ENCODE peak calls at places on chromosomes 13 and 19, in four cellular contexts. W, D, P and L are unnamed samples.

GRCh38 chr19:17448190-17448967 is at the start of gene TMEM221:
- DNase-seq in W (peak), D (peak), P (no peak), L (peak)

GRCh38 chr19:51691122-51692064 is 1.7 kb upstream of the SPACA6 start:
- DNase-seq in W (no peak), D (peak), P (no peak), L (no peak)

GRCh38 chr19:45215391-45216191 is 29.6 kb downstream of the EXOC3L2 start:
- DNase-seq in W (no peak), D (peak), P (peak), L (no peak)

GRCh38 chr13:113550453-113550852 is 34.1 kb upstream of the TFDP1 start:
- DNase-seq in W (no peak), D (no peak), P (no peak), L (no peak)

GRCh38 chr13:42899266-42899665 is 92.8 kb downstream of the EPSTI1 start:
- DNase-seq in W (no peak), D (no peak), P (no peak), L (no peak)

GRCh38 chr13:109743706-109744453 is 42.5 kb downstream of the IRS2 start:
- DNase-seq in W (no peak), D (no peak), P (no peak), L (no peak)

GRCh38 chr19:45768644-45769053 is 403 bp downstream of the SIX5 start:
- DNase-seq in W (no peak), D (peak), P (no peak), L (peak)

GRCh38 chr19:53511933-53512374 is 26.0 kb upstream of the ZNF331 start:
- DNase-seq in W (peak), D (peak), P (peak), L (no peak)

GRCh38 chr19:27774827-27775226 is 1438.1 kb downstream of the UQCRFS1 start:
- DNase-seq in W (no peak), D (peak), P (no peak), L (no peak)

GRCh38 chr19:10334340-10335148 is 1.2 kb upstream of the RAVER1 start:
- DNase-seq in W (peak), D (peak), P (peak), L (no peak)

GRCh38 chr19:53900191-53900860 is 8.8 kb upstream of the CACNG7 start:
- DNase-seq in W (no peak), D (no peak), P (no peak), L (no peak)

GRCh38 chr13:24355103-24355502 is 45.7 kb downstream of the C1QTNF9 start:
- DNase-seq in W (no peak), D (no peak), P (no peak), L (no peak)

GRCh38 chr13:73399347-73400216 is 340.8 kb downstream of the KLF5 start:
- DNase-seq in W (no peak), D (peak), P (no peak), L (no peak)

GRCh38 chr19:4069331-4069959 is 2.7 kb upstream of the ZBTB7A start:
- DNase-seq in W (no peak), D (peak), P (peak), L (no peak)

GRCh38 chr13:110636701-110637201 is 21.4 kb downstream of the NAXD start:
- DNase-seq in W (no peak), D (no peak), P (no peak), L (no peak)

GRCh38 chr13:109737046-109737573 is 49.3 kb downstream of the IRS2 start:
- DNase-seq in W (no peak), D (no peak), P (no peak), L (no peak)

GRCh38 chr19:55443045-55443823 is at the start of gene SHISA7:
- DNase-seq in W (no peak), D (peak), P (no peak), L (no peak)

GRCh38 chr13:31945202-31945978 is 86.2 kb upstream of the FRY start:
- DNase-seq in W (peak), D (peak), P (peak), L (no peak)

GRCh38 chr13:22175815-22176214 is 504.9 kb downstream of the FGF9 start:
- DNase-seq in W (no peak), D (peak), P (no peak), L (no peak)

GRCh38 chr13:91406619-91407018 is 8.2 kb downstream of the GPC5 start:
- DNase-seq in W (no peak), D (peak), P (no peak), L (no peak)

GRCh38 chr13:105442941-105443340 is 1092.5 kb downstream of the EFNB2 start:
- DNase-seq in W (peak), D (no peak), P (no peak), L (no peak)

GRCh38 chr19:3292958-3293529 is 68.6 kb downstream of the CELF5 start:
- DNase-seq in W (no peak), D (no peak), P (no peak), L (no peak)

GRCh38 chr13:113536461-113537110 is 46.1 kb upstream of the DCUN1D2 start:
- DNase-seq in W (no peak), D (no peak), P (no peak), L (no peak)

GRCh38 chr19:29290853-29291252 is 77.9 kb upstream of the UQCRFS1 start:
- DNase-seq in W (no peak), D (peak), P (no peak), L (no peak)

GRCh38 chr13:49248433-49249002 is 793 bp downstream of the CDADC1 start:
- DNase-seq in W (no peak), D (no peak), P (peak), L (peak)

GRCh38 chr19:4014541-4015491 is 7.3 kb downstream of the PIAS4 start:
- DNase-seq in W (no peak), D (peak), P (peak), L (peak)

GRCh38 chr13:60572003-60572792 is 175.2 kb downstream of the TDRD3 start:
- DNase-seq in W (no peak), D (peak), P (no peak), L (no peak)

GRCh38 chr19:48393559-48394330 is at the start of gene GRIN2D:
- DNase-seq in W (no peak), D (peak), P (no peak), L (no peak)

GRCh38 chr13:98050041-98050466 is 92.8 kb upstream of the FARP1 start:
- DNase-seq in W (no peak), D (no peak), P (no peak), L (no peak)

GRCh38 chr13:109119886-109120285 is 490.5 kb downstream of the MYO16 start:
- DNase-seq in W (no peak), D (no peak), P (no peak), L (no peak)

GRCh38 chr19:43562698-43563241 is 12.6 kb downstream of the XRCC1 start:
- DNase-seq in W (peak), D (no peak), P (peak), L (peak)

GRCh38 chr13:30865131-30866009 is 40.7 kb upstream of the MEDAG start:
- DNase-seq in W (peak), D (peak), P (peak), L (peak)

GRCh38 chr19:54473071-54473941 is at the start of gene CDC42EP5:
- DNase-seq in W (peak), D (peak), P (peak), L (no peak)

GRCh38 chr19:38852231-38853044 is 2.7 kb upstream of the HNRNPL start:
- DNase-seq in W (peak), D (peak), P (peak), L (peak)

GRCh38 chr19:41195675-41196497 is 2.9 kb downstream of the CYP2S1 start:
- DNase-seq in W (no peak), D (no peak), P (no peak), L (no peak)

GRCh38 chr19:3544742-3545668 is 6.0 kb downstream of the TEKTIP1 start:
- DNase-seq in W (peak), D (peak), P (peak), L (peak)

GRCh38 chr19:13557756-13558398 is 51.6 kb upstream of the CACNA1A start:
- DNase-seq in W (no peak), D (peak), P (no peak), L (no peak)

DNA sequence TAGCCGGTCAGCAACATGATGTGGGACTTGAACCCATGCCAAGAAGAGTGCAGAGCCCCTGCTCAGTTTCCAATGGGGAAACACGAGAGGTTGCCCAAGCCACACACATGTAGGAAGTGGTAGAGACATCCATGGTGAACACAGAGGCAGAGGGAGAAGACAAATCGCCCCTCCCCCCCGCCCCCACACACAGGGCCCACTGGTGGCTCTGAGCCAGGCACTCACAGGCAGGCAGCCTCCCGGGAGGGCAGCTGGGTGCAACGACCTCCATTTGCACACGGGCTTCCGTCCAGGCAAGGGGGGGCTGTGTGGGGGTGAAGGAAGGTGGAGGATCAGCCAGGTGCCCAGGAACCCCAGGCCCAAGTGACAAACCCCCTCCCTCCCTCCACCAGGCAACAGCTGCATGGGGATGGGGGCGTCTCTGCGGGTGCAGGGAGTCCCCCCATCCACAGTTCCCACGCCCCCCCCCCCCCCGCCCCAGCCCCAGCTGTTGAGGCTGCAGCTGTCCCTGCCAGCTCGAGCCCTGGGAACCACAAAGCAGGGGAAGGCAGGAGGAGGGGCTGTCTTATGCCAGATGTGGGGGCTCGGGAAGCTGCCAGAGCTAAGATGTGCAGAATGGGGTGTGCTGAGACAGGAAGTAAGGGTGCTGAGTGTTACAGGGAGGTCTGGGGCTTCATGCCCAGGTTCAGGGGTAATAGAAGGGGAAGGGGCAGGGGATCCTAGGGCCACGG is 3.4 kb downstream of the NOTCH3 start:
- DNase-seq in W (no peak), D (no peak), P (no peak), L (no peak)
- TF ChIP-seq CTCF in W (no peak), D (no peak), P (no peak), L (no peak)

GRCh38 chr13:101512650-101513049 is 60.2 kb downstream of the ITGBL1 start:
- DNase-seq in W (no peak), D (no peak), P (no peak), L (no peak)
- H3K27ac ChIP-seq in W (no peak), D (no peak), P (no peak), L (no peak)

GRCh38 chr19:32460476-32460875 is 54.9 kb downstream of the DPY19L3 start:
- DNase-seq in W (no peak), D (no peak), P (no peak), L (no peak)

GRCh38 chr19:32465176-32465575 is 59.6 kb downstream of the DPY19L3 start:
- DNase-seq in W (no peak), D (no peak), P (no peak), L (no peak)

GRCh38 chr19:32469796-32470195 is 64.2 kb downstream of the DPY19L3 start:
- DNase-seq in W (no peak), D (no peak), P (no peak), L (no peak)

GRCh38 chr19:32459199-32459865 is 53.8 kb downstream of the DPY19L3 start:
- DNase-seq in W (no peak), D (no peak), P (no peak), L (no peak)

DNA sequence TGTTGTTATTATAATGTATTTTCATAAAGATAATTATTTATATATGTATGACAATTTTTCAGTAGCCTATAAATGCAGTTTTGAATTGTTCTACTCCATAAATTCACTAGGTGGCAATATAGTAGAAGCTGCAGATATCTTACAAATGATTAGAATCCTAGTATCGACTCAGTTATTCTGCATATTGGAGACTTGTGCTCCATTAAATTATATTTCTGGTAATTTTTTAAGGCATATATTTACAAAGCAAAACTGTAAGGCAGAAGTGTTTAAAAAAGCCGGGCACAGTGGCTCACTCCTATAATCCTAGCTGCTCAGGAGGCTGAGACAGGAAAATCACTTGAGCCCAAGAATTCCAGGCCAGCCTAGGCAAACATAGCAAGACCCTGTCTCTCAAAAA is 58.7 kb downstream of the DPY19L3 start:
- DNase-seq in W (no peak), D (no peak), P (no peak), L (no peak)
- TF ChIP-seq CTCF in W (no peak), D (no peak), P (no peak), L (no peak)

GRCh38 chr13:44755872-44756271 is 179.7 kb upstream of the TSC22D1 start:
- DNase-seq in W (no peak), D (no peak), P (no peak), L (no peak)

GRCh38 chr13:44759222-44759721 is 183.1 kb upstream of the TSC22D1 start:
- DNase-seq in W (no peak), D (no peak), P (no peak), L (no peak)

GRCh38 chr13:44758595-44759221 is 182.6 kb upstream of the TSC22D1 start:
- DNase-seq in W (no peak), D (no peak), P (no peak), L (no peak)

GRCh38 chr13:44757671-44758070 is 181.5 kb upstream of the TSC22D1 start:
- DNase-seq in W (no peak), D (no peak), P (no peak), L (no peak)

DNA sequence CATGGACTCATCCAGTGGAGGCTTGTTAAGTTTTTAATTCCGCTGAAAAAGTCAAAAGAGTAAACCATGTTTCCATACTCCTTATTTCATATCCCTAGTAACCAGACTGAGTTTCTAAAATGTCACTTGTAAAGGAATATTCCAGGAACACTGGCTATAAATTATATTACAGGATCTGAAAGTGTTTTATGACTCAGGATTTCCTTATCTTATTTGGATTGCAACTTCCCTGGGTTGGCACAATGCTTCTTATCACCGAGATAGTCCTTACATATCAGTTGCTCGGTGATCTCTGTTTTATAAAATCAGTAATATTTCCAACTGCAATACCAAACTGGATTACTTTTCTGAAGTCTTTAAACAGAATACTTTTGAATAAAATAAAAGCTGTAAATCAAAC is 180.3 kb upstream of the TSC22D1 start:
- DNase-seq in W (no peak), D (no peak), P (no peak), L (no peak)
- H3K27ac ChIP-seq in W (no peak), D (no peak), P (no peak), L (no peak)

DNA sequence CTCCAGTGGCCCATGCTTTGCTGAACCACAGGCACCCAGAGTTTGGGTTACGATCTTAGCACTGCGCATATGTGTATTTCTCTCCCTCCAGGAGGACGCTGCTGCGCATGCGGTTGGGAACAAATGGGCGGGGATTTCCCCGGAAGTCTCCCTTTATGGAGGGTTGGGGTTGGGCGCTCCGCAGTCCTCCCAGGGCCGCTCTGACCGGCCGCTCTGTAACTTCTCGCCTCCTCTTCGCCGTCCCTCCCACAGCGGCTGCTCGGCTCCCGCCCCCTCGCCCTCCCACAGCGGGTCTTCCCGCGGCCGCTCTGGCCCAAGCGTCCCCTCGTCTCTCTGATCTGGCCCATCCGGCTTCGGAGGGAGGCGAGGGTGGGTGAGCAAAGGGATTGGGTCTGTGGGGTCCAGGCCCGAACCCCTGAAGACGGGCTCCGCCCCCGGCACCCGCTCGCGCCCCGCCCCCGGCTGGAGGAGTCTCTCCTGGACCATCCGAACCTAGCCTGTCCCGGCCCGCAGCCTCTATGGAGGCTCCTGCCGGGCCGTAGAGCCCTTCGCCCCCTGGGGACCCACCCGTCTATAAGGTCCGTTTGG is at the start of gene MEGF8:
- DNase-seq in W (peak), D (peak), P (peak), L (peak)
- TF ChIP-seq CTCF in W (peak), D (peak), P (peak), L (no peak)

GRCh38 chr19:821228-821975 is at the start of gene PLPPR3:
- DNase-seq in W (no peak), D (peak), P (no peak), L (no peak)

GRCh38 chr19:825897-826640 is 1.6 kb upstream of the AZU1 start:
- DNase-seq in W (no peak), D (no peak), P (no peak), L (no peak)

GRCh38 chr19:821976-822773 is 420 bp upstream of the PLPPR3 start:
- DNase-seq in W (no peak), D (peak), P (no peak), L (no peak)

GRCh38 chr19:824885-825284 is 2.8 kb upstream of the AZU1 start:
- DNase-seq in W (no peak), D (no peak), P (peak), L (no peak)

DNA sequence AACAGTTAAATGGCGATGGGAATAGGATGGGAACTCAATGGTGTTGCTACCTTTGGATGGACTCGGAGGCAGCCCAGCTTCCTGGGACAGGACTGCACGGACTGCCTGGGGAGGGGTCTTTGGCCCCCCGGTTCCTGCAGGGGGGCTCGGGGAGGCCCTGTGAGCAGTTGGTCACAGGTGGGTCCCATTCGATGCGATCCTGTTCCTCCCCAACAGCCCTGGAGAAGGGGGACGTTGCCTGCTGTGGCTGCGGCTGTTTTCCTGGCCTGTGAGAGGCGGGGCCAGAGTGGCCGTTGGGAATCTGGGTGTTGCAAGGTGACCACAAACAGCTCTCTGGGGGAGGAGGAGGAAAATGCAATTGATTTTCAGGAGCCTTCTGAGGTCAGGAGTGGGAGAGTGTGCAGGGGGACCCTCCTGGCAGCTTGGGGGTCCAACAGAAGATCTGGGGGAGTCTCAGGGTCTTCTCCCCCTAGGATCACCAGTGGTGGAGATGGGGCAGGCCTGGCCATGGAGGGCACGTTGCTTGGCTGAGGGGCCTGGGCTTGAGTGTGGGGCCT is 1.9 kb upstream of the PLPPR3 start:
- DNase-seq in W (no peak), D (no peak), P (peak), L (no peak)
- H3K27ac ChIP-seq in W (no peak), D (no peak), P (no peak), L (no peak)